ENCODE peak calls at places on chromosomes 6 and 20, in seven cellular contexts. One of them, this sample, is unnamed.
A peak's percentile ranks its signal among the peaks of the same experiment; 100 is the strongest.

GRCh38 chr20:35319206-35320197 is 27.3 kb upstream of the FAM83C start:
- DNase-seq in brain microvascular endothelial cell: peak; percentile 69
- DNase-seq in endodermal cell: no peak
- DNase-seq in tibial nerve: no peak
- DNase-seq in BJ: no peak
- DNase-seq in dorsolateral prefrontal cortex: no peak
- DNase-seq in right lobe of liver: no peak
- DNase-seq in this sample: no peak

GRCh38 chr6:36904096-36904495 is 18.3 kb downstream of the C6orf89 start:
- DNase-seq in tibial nerve: no peak
- DNase-seq in endodermal cell: no peak
- DNase-seq in dorsolateral prefrontal cortex: no peak
- DNase-seq in brain microvascular endothelial cell: no peak
- DNase-seq in right lobe of liver: no peak
- DNase-seq in BJ: no peak
- DNase-seq in this sample: no peak

GRCh38 chr20:8532169-8532568 is 400.1 kb downstream of the PLCB1 start:
- DNase-seq in tibial nerve: no peak
- DNase-seq in BJ: no peak
- DNase-seq in brain microvascular endothelial cell: no peak
- DNase-seq in dorsolateral prefrontal cortex: no peak
- DNase-seq in endodermal cell: no peak
- DNase-seq in right lobe of liver: no peak
- DNase-seq in this sample: no peak

GRCh38 chr6:3683331-3683730 is 68.2 kb downstream of the PXDC1 start:
- DNase-seq in endodermal cell: no peak
- DNase-seq in dorsolateral prefrontal cortex: no peak
- DNase-seq in brain microvascular endothelial cell: no peak
- DNase-seq in tibial nerve: no peak
- DNase-seq in right lobe of liver: no peak
- DNase-seq in BJ: no peak
- DNase-seq in this sample: no peak

GRCh38 chr20:10795286-10796026 is 121.7 kb upstream of the JAG1 start:
- DNase-seq in dorsolateral prefrontal cortex: no peak
- DNase-seq in brain microvascular endothelial cell: no peak
- DNase-seq in tibial nerve: no peak
- DNase-seq in right lobe of liver: no peak
- DNase-seq in BJ: no peak
- DNase-seq in endodermal cell: no peak
- DNase-seq in this sample: no peak

GRCh38 chr6:161413361-161413771 is 139.5 kb upstream of the AGPAT4 start:
- DNase-seq in tibial nerve: no peak
- DNase-seq in dorsolateral prefrontal cortex: no peak
- DNase-seq in brain microvascular endothelial cell: no peak
- DNase-seq in endodermal cell: no peak
- DNase-seq in right lobe of liver: no peak
- DNase-seq in BJ: no peak
- DNase-seq in this sample: no peak

GRCh38 chr6:125791151-125791819 is 525 bp downstream of the NCOA7 start:
- DNase-seq in right lobe of liver: no peak
- DNase-seq in BJ: no peak
- DNase-seq in brain microvascular endothelial cell: peak; percentile 52
- DNase-seq in dorsolateral prefrontal cortex: peak; percentile 68
- DNase-seq in endodermal cell: peak; percentile 71
- DNase-seq in tibial nerve: peak; percentile 50
- DNase-seq in this sample: peak; percentile 71

GRCh38 chr6:35824552-35825192 is 19.5 kb downstream of the LHFPL5 start:
- DNase-seq in endodermal cell: no peak
- DNase-seq in right lobe of liver: no peak
- DNase-seq in tibial nerve: no peak
- DNase-seq in BJ: no peak
- DNase-seq in brain microvascular endothelial cell: no peak
- DNase-seq in dorsolateral prefrontal cortex: no peak
- DNase-seq in this sample: no peak

GRCh38 chr20:62230276-62230675 is 8.0 kb upstream of the OSBPL2 start:
- DNase-seq in brain microvascular endothelial cell: no peak
- DNase-seq in endodermal cell: no peak
- DNase-seq in dorsolateral prefrontal cortex: no peak
- DNase-seq in BJ: no peak
- DNase-seq in tibial nerve: no peak
- DNase-seq in right lobe of liver: no peak
- DNase-seq in this sample: no peak

GRCh38 chr20:62616728-62617621 is 25.3 kb upstream of the SLCO4A1 start:
- DNase-seq in dorsolateral prefrontal cortex: peak; percentile 79
- DNase-seq in BJ: no peak
- DNase-seq in brain microvascular endothelial cell: peak; percentile 60
- DNase-seq in right lobe of liver: peak; percentile 83
- DNase-seq in tibial nerve: peak; percentile 54
- DNase-seq in endodermal cell: peak; percentile 91
- DNase-seq in this sample: peak; percentile 78

GRCh38 chr6:22658183-22658582 is 88.8 kb downstream of the HDGFL1 start:
- DNase-seq in endodermal cell: no peak
- DNase-seq in right lobe of liver: no peak
- DNase-seq in tibial nerve: no peak
- DNase-seq in BJ: no peak
- DNase-seq in dorsolateral prefrontal cortex: no peak
- DNase-seq in brain microvascular endothelial cell: no peak
- DNase-seq in this sample: no peak

GRCh38 chr20:24662286-24662685 is 192.9 kb downstream of the SYNDIG1 start:
- DNase-seq in endodermal cell: no peak
- DNase-seq in dorsolateral prefrontal cortex: no peak
- DNase-seq in tibial nerve: no peak
- DNase-seq in brain microvascular endothelial cell: no peak
- DNase-seq in BJ: no peak
- DNase-seq in right lobe of liver: no peak
- DNase-seq in this sample: no peak

GRCh38 chr20:24784607-24785006 is 164.5 kb upstream of the CST7 start:
- DNase-seq in right lobe of liver: no peak
- DNase-seq in dorsolateral prefrontal cortex: peak; percentile 5
- DNase-seq in tibial nerve: no peak
- DNase-seq in BJ: no peak
- DNase-seq in endodermal cell: no peak
- DNase-seq in brain microvascular endothelial cell: no peak
- DNase-seq in this sample: no peak

GRCh38 chr6:169161572-169162167 is 92.0 kb downstream of the THBS2 start:
- DNase-seq in tibial nerve: no peak
- DNase-seq in right lobe of liver: no peak
- DNase-seq in endodermal cell: peak; percentile 18
- DNase-seq in BJ: no peak
- DNase-seq in brain microvascular endothelial cell: no peak
- DNase-seq in dorsolateral prefrontal cortex: no peak
- DNase-seq in this sample: no peak

GRCh38 chr20:57470666-57471495 is 54.1 kb downstream of the CTCFL start:
- DNase-seq in BJ: no peak
- DNase-seq in endodermal cell: no peak
- DNase-seq in right lobe of liver: peak; percentile 39
- DNase-seq in dorsolateral prefrontal cortex: peak; percentile 19
- DNase-seq in tibial nerve: no peak
- DNase-seq in brain microvascular endothelial cell: no peak
- DNase-seq in this sample: no peak

GRCh38 chr20:23889775-23890187 is 10.2 kb upstream of the CST5 start:
- DNase-seq in endodermal cell: peak; percentile 93
- DNase-seq in brain microvascular endothelial cell: peak; percentile 60
- DNase-seq in right lobe of liver: peak; percentile 65
- DNase-seq in BJ: no peak
- DNase-seq in dorsolateral prefrontal cortex: peak; percentile 80
- DNase-seq in tibial nerve: no peak
- DNase-seq in this sample: peak; percentile 53

GRCh38 chr20:39773380-39774000 is 811.3 kb downstream of the DHX35 start:
- DNase-seq in endodermal cell: no peak
- DNase-seq in BJ: no peak
- DNase-seq in right lobe of liver: no peak
- DNase-seq in tibial nerve: no peak
- DNase-seq in brain microvascular endothelial cell: no peak
- DNase-seq in dorsolateral prefrontal cortex: no peak
- DNase-seq in this sample: no peak

GRCh38 chr20:39777610-39778009 is 815.5 kb downstream of the DHX35 start:
- DNase-seq in endodermal cell: no peak
- DNase-seq in right lobe of liver: no peak
- DNase-seq in tibial nerve: no peak
- DNase-seq in BJ: no peak
- DNase-seq in dorsolateral prefrontal cortex: no peak
- DNase-seq in brain microvascular endothelial cell: no peak
- DNase-seq in this sample: no peak

GRCh38 chr20:39775110-39775509 is 813.0 kb downstream of the DHX35 start:
- DNase-seq in BJ: peak; percentile 17
- DNase-seq in endodermal cell: no peak
- DNase-seq in tibial nerve: peak; percentile 73
- DNase-seq in right lobe of liver: no peak
- DNase-seq in dorsolateral prefrontal cortex: no peak
- DNase-seq in brain microvascular endothelial cell: peak; percentile 40
- DNase-seq in this sample: no peak

GRCh38 chr20:39778431-39778830 is 816.3 kb downstream of the DHX35 start:
- DNase-seq in tibial nerve: no peak
- DNase-seq in brain microvascular endothelial cell: no peak
- DNase-seq in dorsolateral prefrontal cortex: no peak
- DNase-seq in endodermal cell: no peak
- DNase-seq in BJ: no peak
- DNase-seq in right lobe of liver: no peak
- DNase-seq in this sample: no peak

DNA sequence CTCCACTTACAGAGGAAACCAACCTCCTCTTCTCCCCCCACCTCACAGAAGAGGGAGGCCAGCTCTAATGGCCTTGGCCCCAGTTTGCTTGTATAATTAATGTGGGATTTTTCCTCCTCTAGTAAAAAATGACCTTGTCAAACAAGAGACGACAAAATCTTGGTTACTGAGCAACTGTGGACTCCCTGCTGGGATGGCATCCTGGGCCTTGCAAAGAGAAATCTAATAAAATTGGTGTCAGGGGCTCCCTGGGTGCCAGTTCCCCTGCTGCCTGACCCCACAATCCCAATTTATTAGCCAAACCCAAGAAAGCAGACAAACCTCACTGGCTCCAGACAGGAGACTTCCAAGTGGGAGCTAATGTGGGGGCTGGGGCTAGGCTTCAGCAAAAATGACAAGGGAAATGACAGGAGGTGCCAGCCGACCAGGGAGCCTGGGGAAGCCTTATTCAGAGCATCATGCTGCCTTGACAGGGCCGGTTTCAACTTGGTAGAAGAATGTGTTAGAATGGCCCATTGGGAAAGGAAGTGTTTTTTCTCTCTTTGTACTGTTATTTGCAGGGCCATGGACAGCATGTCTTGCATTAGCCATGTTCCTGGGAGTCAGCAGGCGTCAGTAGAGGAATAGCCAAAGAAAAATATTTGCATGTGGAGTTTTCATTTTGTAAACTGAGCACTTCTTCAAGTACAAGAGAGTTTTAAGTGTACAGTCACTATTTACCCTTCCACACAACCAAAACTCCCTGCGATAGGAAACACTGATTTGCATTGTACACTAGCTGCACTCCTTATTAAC is 816.9 kb downstream of the DHX35 start:
- DNase-seq in dorsolateral prefrontal cortex: no peak
- DNase-seq in endodermal cell: peak; percentile 48
- DNase-seq in tibial nerve: no peak
- DNase-seq in brain microvascular endothelial cell: no peak
- DNase-seq in BJ: no peak
- DNase-seq in right lobe of liver: no peak
- DNase-seq in this sample: no peak
- TF ChIP-seq CTCF in dorsolateral prefrontal cortex: no peak
- TF ChIP-seq CTCF in endodermal cell: no peak
- TF ChIP-seq CTCF in tibial nerve: no peak
- TF ChIP-seq CTCF in brain microvascular endothelial cell: peak; percentile 30
- TF ChIP-seq CTCF in BJ: peak; percentile 42
- TF ChIP-seq CTCF in right lobe of liver: no peak
- TF ChIP-seq CTCF in this sample: no peak

DNA sequence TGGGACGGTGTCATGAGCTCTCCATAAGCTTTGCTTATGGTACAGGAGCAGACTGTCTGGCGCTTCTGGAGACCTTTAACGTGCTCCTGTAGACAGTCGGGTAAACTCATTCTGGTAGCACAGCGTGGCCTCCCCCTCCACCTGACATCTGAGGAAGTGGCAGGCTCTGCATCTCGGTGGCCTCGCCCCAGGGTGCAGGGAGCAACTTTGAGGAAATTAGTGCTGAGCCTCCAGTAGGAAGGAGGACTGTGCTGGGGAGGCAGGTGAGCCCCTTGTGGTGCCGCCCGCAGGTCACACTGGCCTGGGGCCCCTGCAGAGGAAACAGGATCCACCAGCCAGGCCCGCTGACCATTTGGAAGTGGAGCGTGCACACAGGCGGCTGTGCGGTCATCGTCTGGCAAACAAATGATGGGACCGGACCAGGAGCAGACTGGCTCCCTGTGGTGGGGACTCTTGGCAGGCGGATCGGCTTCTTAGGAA is 57.9 kb downstream of the SYNJ2 start:
- DNase-seq in dorsolateral prefrontal cortex: peak; percentile 70
- DNase-seq in endodermal cell: no peak
- DNase-seq in BJ: no peak
- DNase-seq in tibial nerve: no peak
- DNase-seq in brain microvascular endothelial cell: peak; percentile 91
- DNase-seq in right lobe of liver: peak; percentile 38
- DNase-seq in this sample: peak; percentile 30
- H3K4me3 ChIP-seq in dorsolateral prefrontal cortex: no peak overlapping the region
- H3K4me3 ChIP-seq in endodermal cell: no peak overlapping the region
- H3K4me3 ChIP-seq in BJ: no peak overlapping the region
- H3K4me3 ChIP-seq in tibial nerve: no peak overlapping the region
- H3K4me3 ChIP-seq in brain microvascular endothelial cell: no peak overlapping the region
- H3K4me3 ChIP-seq in right lobe of liver: no peak overlapping the region
- H3K4me3 ChIP-seq in this sample: no peak overlapping the region

GRCh38 chr6:118260833-118261232 is 287.3 kb upstream of the PLN start:
- DNase-seq in brain microvascular endothelial cell: no peak
- DNase-seq in right lobe of liver: no peak
- DNase-seq in endodermal cell: no peak
- DNase-seq in BJ: no peak
- DNase-seq in dorsolateral prefrontal cortex: no peak
- DNase-seq in tibial nerve: no peak
- DNase-seq in this sample: no peak

GRCh38 chr6:118269659-118270058 is 278.4 kb upstream of the PLN start:
- DNase-seq in endodermal cell: no peak
- DNase-seq in tibial nerve: no peak
- DNase-seq in BJ: no peak
- DNase-seq in dorsolateral prefrontal cortex: no peak
- DNase-seq in brain microvascular endothelial cell: no peak
- DNase-seq in right lobe of liver: no peak
- DNase-seq in this sample: no peak

DNA sequence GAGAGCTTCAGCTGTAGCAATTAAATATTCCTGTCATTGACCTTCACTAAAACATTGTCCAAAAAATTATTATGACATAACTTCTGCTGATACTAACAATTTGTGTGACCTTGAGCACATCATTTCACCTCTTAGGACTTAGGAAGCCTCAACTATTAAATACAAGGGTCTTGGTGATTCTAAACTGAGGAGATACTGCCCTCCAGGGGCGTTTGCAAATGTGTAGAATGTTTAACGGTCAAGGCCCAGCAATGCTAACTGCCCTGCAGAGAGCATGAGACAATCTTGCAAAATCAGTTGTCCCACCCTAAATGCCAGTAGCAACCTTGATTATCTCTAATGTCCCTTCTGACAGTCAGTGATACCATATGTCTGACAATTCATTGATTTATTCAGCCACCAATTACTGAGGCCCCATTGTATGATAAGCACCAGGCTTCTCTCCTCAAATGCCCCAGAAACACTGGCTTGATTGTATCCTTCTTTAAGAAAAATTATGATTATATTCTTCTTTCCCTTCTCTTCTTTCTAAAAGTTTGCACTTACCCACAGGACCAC is 284.1 kb upstream of the PLN start:
- DNase-seq in right lobe of liver: no peak
- DNase-seq in BJ: no peak
- DNase-seq in endodermal cell: peak; percentile 75
- DNase-seq in tibial nerve: no peak
- DNase-seq in brain microvascular endothelial cell: peak; percentile 38
- DNase-seq in dorsolateral prefrontal cortex: no peak
- DNase-seq in this sample: peak; percentile 12
- TF ChIP-seq CTCF in right lobe of liver: peak; percentile 17
- TF ChIP-seq CTCF in BJ: no peak
- TF ChIP-seq CTCF in endodermal cell: peak; percentile 84
- TF ChIP-seq CTCF in tibial nerve: peak; percentile 60
- TF ChIP-seq CTCF in brain microvascular endothelial cell: peak; percentile 57
- TF ChIP-seq CTCF in dorsolateral prefrontal cortex: peak; percentile 58
- TF ChIP-seq CTCF in this sample: peak; percentile 34

GRCh38 chr20:3202965-3203314 is 1.5 kb downstream of the DDRGK1 start:
- DNase-seq in endodermal cell: no peak
- DNase-seq in right lobe of liver: no peak
- DNase-seq in dorsolateral prefrontal cortex: no peak
- DNase-seq in brain microvascular endothelial cell: no peak
- DNase-seq in BJ: no peak
- DNase-seq in tibial nerve: no peak
- DNase-seq in this sample: no peak
- H3K4me3 ChIP-seq in endodermal cell: peak overlapping the region; percentile 95
- H3K4me3 ChIP-seq in right lobe of liver: peak overlapping the region; percentile 98
- H3K4me3 ChIP-seq in dorsolateral prefrontal cortex: peak overlapping the region; percentile 77
- H3K4me3 ChIP-seq in brain microvascular endothelial cell: peak overlapping the region; percentile 95
- H3K4me3 ChIP-seq in BJ: peak overlapping the region; percentile 79
- H3K4me3 ChIP-seq in tibial nerve: peak overlapping the region; percentile 66
- H3K4me3 ChIP-seq in this sample: peak overlapping the region; percentile 73

This sample was measured in GM12865.